ENCODE peak calls at places on chromosomes 5 and 9, in six cellular contexts. D is breast epithelium, A is upper lobe of left lung, Z is GM23338, N is uterus, Y is foreskin keratinocyte. U is an unnamed sample. For H3K4me1, the result is how much of the 10 kb centered on the place peaks cover.

GRCh38 chr9:134781895-134782294 is 98.7 kb upstream of the FCN2 start:
- DNase-seq in D (no peak), A (no peak), Z (peak), N (no peak), Y (no peak), U (no peak)

GRCh38 chr9:112174965-112175795 is at the start of gene SUSD1:
- DNase-seq in D (no peak), A (peak), Z (peak), N (no peak), Y (no peak), U (no peak)

GRCh38 chr5:168076561-168076991 is 214.9 kb upstream of the WWC1 start:
- DNase-seq in D (no peak), A (peak), Z (peak), N (no peak), Y (no peak), U (no peak)

GRCh38 chr5:74392698-74393431 is 247.7 kb downstream of the ENC1 start:
- DNase-seq in D (no peak), A (no peak), Z (no peak), N (no peak), Y (no peak), U (no peak)

GRCh38 chr9:93577045-93577939 is 908 bp downstream of the PHF2 start:
- DNase-seq in D (peak), A (peak), Z (peak), N (no peak), Y (peak), U (no peak)

GRCh38 chr9:131673068-131673467 is 66.8 kb downstream of the RAPGEF1 start:
- DNase-seq in D (no peak), A (no peak), Z (no peak), N (no peak), Y (no peak), U (no peak)

GRCh38 chr9:1207681-1208080 is 157.5 kb downstream of the DMRT2 start:
- DNase-seq in D (no peak), A (no peak), Z (no peak), N (peak), Y (peak), U (no peak)

GRCh38 chr9:117800389-117800788 is 96.2 kb downstream of the TLR4 start:
- DNase-seq in D (no peak), A (no peak), Z (no peak), N (no peak), Y (no peak), U (no peak)

GRCh38 chr5:544675-545330 is 20.6 kb upstream of the SLC9A3 start:
- DNase-seq in D (no peak), A (no peak), Z (no peak), N (no peak), Y (no peak), U (no peak)

GRCh38 chr5:141565826-141566575 is 52.8 kb downstream of the DIAPH1 start:
- DNase-seq in D (no peak), A (no peak), Z (no peak), N (no peak), Y (no peak), U (no peak)

GRCh38 chr5:141560141-141560540 is 58.7 kb downstream of the DIAPH1 start:
- DNase-seq in D (no peak), A (peak), Z (peak), N (peak), Y (peak), U (no peak)

GRCh38 chr5:141560725-141561483 is 57.9 kb downstream of the DIAPH1 start:
- DNase-seq in D (peak), A (peak), Z (peak), N (peak), Y (peak), U (no peak)

GRCh38 chr5:141567513-141568117 is 51.2 kb downstream of the DIAPH1 start:
- DNase-seq in D (no peak), A (no peak), Z (peak), N (no peak), Y (no peak), U (no peak)

DNA sequence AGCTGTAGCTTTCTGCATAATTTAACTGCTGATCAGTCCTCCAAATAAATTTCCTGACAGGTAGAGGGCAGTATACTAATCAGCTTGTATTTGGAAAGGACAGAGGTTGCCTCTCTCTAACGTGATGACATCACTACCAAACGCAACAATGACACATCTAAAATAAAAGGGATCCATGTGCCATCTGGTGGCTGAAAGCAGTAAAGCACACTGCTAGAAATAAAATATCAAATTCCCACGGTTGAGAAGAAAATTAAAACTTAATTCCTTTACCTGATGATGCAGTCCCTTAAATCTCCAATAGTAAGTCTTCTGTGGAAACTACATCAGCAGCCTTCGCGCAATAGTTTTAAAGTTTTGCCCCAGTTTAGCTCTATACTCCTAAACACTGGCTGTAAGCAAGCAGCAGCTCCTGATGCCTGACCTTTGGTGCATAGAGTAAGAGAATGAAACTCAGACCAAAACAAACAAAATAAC is 54.5 kb downstream of the DIAPH1 start:
- DNase-seq in D (peak), A (peak), Z (peak), N (peak), Y (peak), U (peak)
- H3K27ac ChIP-seq in D (peak), A (peak), Z (peak), N (peak), Y (peak), U (no peak)

GRCh38 chr5:181205402-181205734 is 372 bp upstream of the TRIM7 start:
- DNase-seq in D (no peak), A (no peak), Z (no peak), N (no peak), Y (peak), U (no peak)
- H3K4me1 ChIP-seq in D (under half), A (under half), Z (under half), N (under half), Y (under half), U (under half)

GRCh38 chr9:128020692-128021091 is 39.9 kb upstream of the EEIG1 start:
- DNase-seq in D (no peak), A (no peak), Z (peak), N (no peak), Y (peak), U (no peak)
- TF ChIP-seq CTCF in D (no peak), A (no peak), Z (peak), N (no peak), Y (peak), U (no peak)

DNA sequence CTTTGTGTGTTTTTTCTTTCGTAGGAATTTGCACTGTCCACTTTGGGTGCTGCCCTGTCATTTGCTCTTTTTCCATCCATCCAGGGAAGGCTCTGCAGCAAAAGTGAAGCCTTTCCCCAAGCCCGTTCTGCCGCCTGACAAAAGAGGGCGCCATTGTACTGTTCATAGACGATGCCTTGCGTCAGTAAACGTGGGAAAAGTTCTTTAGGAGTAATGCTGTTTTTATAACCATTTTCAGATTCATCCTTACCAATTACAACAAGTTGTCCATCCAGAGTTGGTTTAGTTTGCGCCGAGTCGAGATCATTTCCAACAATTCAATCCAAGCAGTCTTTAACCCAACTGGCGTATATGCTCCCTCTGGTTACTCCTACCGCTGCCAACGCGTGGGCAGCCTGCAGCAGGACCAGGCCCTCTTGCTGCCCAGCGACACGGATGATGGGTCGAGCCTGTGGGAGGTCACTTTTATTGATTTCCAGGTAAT is 34.3 kb upstream of the RPS23 start:
- DNase-seq in D (no peak), A (peak), Z (peak), N (peak), Y (peak), U (peak)
- H3K27ac ChIP-seq in D (no peak), A (no peak), Z (no peak), N (no peak), Y (no peak), U (no peak)

GRCh38 chr5:34718516-34718915 is 62.4 kb downstream of the RAI14 start:
- DNase-seq in D (no peak), A (no peak), Z (peak), N (no peak), Y (no peak), U (no peak)
- H3K4me1 ChIP-seq in D (under half), A (under half), Z (half or more), N (under half), Y (under half), U (under half)

U was measured in CD8-positive, alpha-beta T cell.